ENCODE peak calls at places on chromosomes 4 and X, in five cellular contexts. Z is amniotic stem cell; W is effector CD4-positive, alpha-beta T cell; L is cardiac fibroblast; O is tibial nerve. T is an unnamed sample.
A peak's percentile ranks its signal among the peaks of the same experiment; 100 is the strongest.

GRCh38 chrX:54180403-54180802 is 2.7 kb downstream of the FAM120C start:
- DNase-seq in Z (no peak), W (no peak), L (peak; percentile 20), O (no peak), T (no peak)

GRCh38 chrX:13283512-13283911 is 36.3 kb downstream of the ATXN3L start:
- DNase-seq in Z (no peak), W (no peak), L (peak; percentile 43), O (no peak), T (no peak)

GRCh38 chr4:180394307-180394706 is 1848.9 kb upstream of the TENM3 start:
- DNase-seq in Z (no peak), W (no peak), L (no peak), O (no peak), T (no peak)

GRCh38 chr4:113355550-113356371 is 306.3 kb downstream of the ANK2 start:
- DNase-seq in Z (peak; percentile 19), W (peak; percentile 22), L (peak; percentile 91), O (no peak), T (peak; percentile 35)

GRCh38 chr4:106816501-106816900 is 219.6 kb downstream of the DKK2 start:
- DNase-seq in Z (peak; percentile 16), W (no peak), L (no peak), O (no peak), T (no peak)

GRCh38 chr4:47913858-47914218 is 545 bp downstream of the NFXL1 start:
- DNase-seq in Z (no peak), W (peak; percentile 20), L (peak; percentile 1), O (no peak), T (peak; percentile 23)

GRCh38 chr4:184655889-184656869 is 6.6 kb downstream of the PRIMPOL start:
- DNase-seq in Z (no peak), W (no peak), L (peak; percentile 21), O (no peak), T (no peak)

GRCh38 chrX:23784487-23785301 is 1.7 kb downstream of the SAT1 start:
- DNase-seq in Z (no peak), W (no peak), L (peak; percentile 82), O (no peak), T (no peak)

GRCh38 chrX:103726477-103726876 is 15.8 kb downstream of the TMEM31 start:
- DNase-seq in Z (no peak), W (no peak), L (no peak), O (no peak), T (no peak)

GRCh38 chr4:127631420-127631819 is 1.3 kb upstream of the INTU start:
- DNase-seq in Z (no peak), W (no peak), L (no peak), O (no peak), T (no peak)

GRCh38 chr4:72567821-72568620 is 1.0 kb downstream of the ADAMTS3 start:
- DNase-seq in Z (peak; percentile 83), W (no peak), L (peak; percentile 85), O (peak; percentile 21), T (no peak)

GRCh38 chr4:2354127-2354526 is 64.3 kb downstream of the ZFYVE28 start:
- DNase-seq in Z (no peak), W (peak; percentile 18), L (peak; percentile 30), O (no peak), T (no peak)

GRCh38 chr4:111066001-111066400 is 443.1 kb upstream of the PITX2 start:
- DNase-seq in Z (no peak), W (no peak), L (no peak), O (no peak), T (no peak)

GRCh38 chr4:181582595-181582994 is 660.6 kb upstream of the TENM3 start:
- DNase-seq in Z (no peak), W (no peak), L (no peak), O (no peak), T (no peak)

GRCh38 chr4:69831646-69832325 is 28.2 kb downstream of the SULT1E1 start:
- DNase-seq in Z (no peak), W (no peak), L (no peak), O (no peak), T (no peak)

GRCh38 chrX:103629295-103630170 is 758 bp downstream of the TCEAL1 start:
- DNase-seq in Z (peak; percentile 35), W (no peak), L (peak; percentile 76), O (peak; percentile 33), T (peak; percentile 10)